ENCODE peak calls at places on chromosomes 3 and 15, in four cellular contexts. G is cardiac muscle cell; E is PC-9; Z is activated T-helper 1 cell treated with anti-CD3 and anti-CD28 coated beads, Interleukin-2, amount 50 U/mL, for 16 hours. F is an unnamed sample.

GRCh38 chr3:123610331-123610730 is 25.5 kb upstream of the HACD2 start:
- DNase-seq in E (no peak), G (no peak), Z (no peak), F (no peak)

GRCh38 chr3:107767897-107768605 is 245.3 kb downstream of the BBX start:
- DNase-seq in G (no peak), E (no peak), Z (no peak), F (no peak)

GRCh38 chr3:178772746-178773145 is 236.5 kb downstream of the KCNMB2 start:
- DNase-seq in E (no peak), Z (no peak), G (no peak), F (no peak)

GRCh38 chr15:77531191-77532000 is 101.3 kb downstream of the LINGO1 start:
- DNase-seq in E (no peak), Z (no peak), G (no peak), F (no peak)

GRCh38 chr3:35638640-35639250 is 580 bp upstream of the ARPP21 start:
- DNase-seq in G (no peak), E (no peak), Z (no peak), F (no peak)

GRCh38 chr3:162183440-162183839 is 686.8 kb downstream of the OTOL1 start:
- DNase-seq in G (no peak), E (no peak), Z (no peak), F (no peak)

GRCh38 chr3:105906834-105907233 is 38.0 kb upstream of the CBLB start:
- DNase-seq in G (no peak), E (no peak), Z (no peak), F (no peak)

GRCh38 chr15:83066034-83066760 is 855 bp downstream of the BTBD1 start:
- DNase-seq in G (no peak), E (no peak), Z (no peak), F (no peak)

GRCh38 chr3:195850857-195851531 is 39.3 kb upstream of the MUC4 start:
- DNase-seq in Z (peak), E (peak), G (peak), F (peak)

GRCh38 chr3:78540485-78540884 is 1227.3 kb downstream of the ROBO1 start:
- DNase-seq in Z (no peak), E (no peak), G (no peak), F (no peak)

GRCh38 chr3:149378420-149379388 is 1.3 kb upstream of the TM4SF1 start:
- DNase-seq in E (peak), Z (no peak), G (no peak), F (no peak)

GRCh38 chr15:63372753-63373152 is 8.9 kb downstream of the CA12 start:
- DNase-seq in E (peak), G (no peak), Z (no peak), F (no peak)

GRCh38 chr15:81400640-81401236 is 26.7 kb upstream of the TMC3 start:
- DNase-seq in G (peak), E (no peak), Z (no peak), F (peak)

GRCh38 chr3:120498947-120499346 is 48.2 kb upstream of the FSTL1 start:
- DNase-seq in Z (no peak), G (peak), E (peak), F (peak)

GRCh38 chr3:151859125-151859741 is 14.2 kb upstream of the SUCNR1 start:
- DNase-seq in E (no peak), Z (no peak), G (no peak), F (no peak)

GRCh38 chr15:79872358-79873017 is 24.3 kb downstream of the MTHFS start:
- DNase-seq in G (no peak), Z (no peak), E (no peak), F (no peak)

GRCh38 chr15:31197497-31198414 is 96.2 kb upstream of the TRPM1 start:
- DNase-seq in G (peak), Z (no peak), E (no peak), F (peak)

GRCh38 chr15:101068523-101068960 is 149.4 kb downstream of the LRRK1 start:
- DNase-seq in G (no peak), Z (no peak), E (no peak), F (peak)

GRCh38 chr15:50909044-50909342 is 510 bp downstream of the AP4E1 start:
- DNase-seq in Z (no peak), E (no peak), G (no peak), F (no peak)

GRCh38 chr3:41985018-41985417 is 23.1 kb upstream of the ULK4 start:
- DNase-seq in Z (no peak), E (no peak), G (no peak), F (no peak)

GRCh38 chr15:91553455-91553854 is 300.1 kb upstream of the SLCO3A1 start:
- DNase-seq in Z (no peak), E (no peak), G (no peak), F (no peak)

GRCh38 chr15:30043211-30043655 is 39.5 kb upstream of the GOLGA8J start:
- DNase-seq in G (no peak), E (no peak), Z (no peak), F (no peak)

GRCh38 chr3:73399106-73399505 is 225.6 kb downstream of the PDZRN3 start:
- DNase-seq in Z (no peak), G (no peak), E (no peak), F (no peak)

GRCh38 chr3:72031581-72031980 is 246.6 kb upstream of the PROK2 start:
- DNase-seq in G (no peak), E (no peak), Z (no peak), F (no peak)

GRCh38 chr15:79430901-79431635 is 1.1 kb upstream of the MINAR1 start:
- DNase-seq in G (peak), Z (no peak), E (no peak), F (peak)

GRCh38 chr15:43316969-43317346 is 13.4 kb downstream of the LCMT2 start:
- DNase-seq in Z (no peak), E (no peak), G (no peak), F (no peak)

GRCh38 chr3:184040010-184040409 is 8.5 kb downstream of the HTR3D start:
- DNase-seq in E (peak), Z (no peak), G (peak), F (peak)

GRCh38 chr3:127413871-127414270 is 126.0 kb upstream of the PRR20G start:
- DNase-seq in G (no peak), E (no peak), Z (no peak), F (no peak)

GRCh38 chr15:69794643-69795461 is 302.9 kb downstream of the TLE3 start:
- DNase-seq in E (peak), G (peak), Z (no peak), F (peak)

GRCh38 chr15:36501063-36501678 is 78.3 kb upstream of the CDIN1 start:
- DNase-seq in G (peak), E (peak), Z (no peak), F (peak)

GRCh38 chr3:142873569-142873968 is 15.3 kb downstream of the PCOLCE2 start:
- DNase-seq in G (no peak), Z (no peak), E (no peak), F (no peak)

GRCh38 chr15:45486317-45486716 is 36.2 kb downstream of the SLC30A4 start:
- DNase-seq in Z (no peak), E (no peak), G (no peak), F (no peak)

GRCh38 chr15:89486726-89487050 is 9.7 kb downstream of the RHCG start:
- DNase-seq in Z (no peak), E (no peak), G (no peak), F (peak)

GRCh38 chr15:92848852-92849598 is 51.1 kb upstream of the CHD2 start:
- DNase-seq in Z (no peak), E (no peak), G (no peak), F (no peak)

GRCh38 chr15:28128036-28128435 is 28.9 kb upstream of the OCA2 start:
- DNase-seq in E (no peak), G (no peak), Z (no peak), F (no peak)

GRCh38 chr3:23999012-23999641 is 54.0 kb downstream of the NR1D2 start:
- DNase-seq in E (peak), G (peak), Z (peak), F (peak)

GRCh38 chr15:72237286-72238224 is 6.6 kb upstream of the PKM start:
- DNase-seq in Z (no peak), G (no peak), E (peak), F (peak)

F was measured in H7.